ENCODE peak calls at places on chromosomes 11 and 22, in eight cellular contexts. One of them, this sample, is unnamed.

GRCh38 chr11:126917531-126918204 is 82.9 kb downstream of the KIRREL3 start:
- DNase-seq in BJ: peak
- DNase-seq in fibroblast of lung: peak
- DNase-seq in lower lobe of right lung: no peak
- DNase-seq in Caco-2: no peak
- DNase-seq in CD8-positive, alpha-beta T cell: no peak
- DNase-seq in uterus: no peak
- DNase-seq in HCT116: no peak
- DNase-seq in this sample: peak

GRCh38 chr22:19820880-19821522 is 33.7 kb downstream of the GNB1L start:
- DNase-seq in uterus: no peak
- DNase-seq in lower lobe of right lung: peak
- DNase-seq in CD8-positive, alpha-beta T cell: no peak
- DNase-seq in HCT116: no peak
- DNase-seq in Caco-2: no peak
- DNase-seq in BJ: no peak
- DNase-seq in fibroblast of lung: no peak
- DNase-seq in this sample: no peak

GRCh38 chr11:75313457-75314272 is 37.8 kb downstream of the ARRB1 start:
- DNase-seq in HCT116: no peak
- DNase-seq in uterus: peak
- DNase-seq in Caco-2: no peak
- DNase-seq in lower lobe of right lung: peak
- DNase-seq in BJ: peak
- DNase-seq in fibroblast of lung: peak
- DNase-seq in CD8-positive, alpha-beta T cell: no peak
- DNase-seq in this sample: peak

GRCh38 chr22:36027960-36028645 is 521 bp downstream of the RBFOX2 start:
- DNase-seq in HCT116: no peak
- DNase-seq in CD8-positive, alpha-beta T cell: peak
- DNase-seq in fibroblast of lung: no peak
- DNase-seq in lower lobe of right lung: no peak
- DNase-seq in BJ: no peak
- DNase-seq in Caco-2: peak
- DNase-seq in uterus: no peak
- DNase-seq in this sample: no peak

GRCh38 chr22:43540570-43540969 is 128.8 kb downstream of the MPPED1 start:
- DNase-seq in fibroblast of lung: no peak
- DNase-seq in BJ: no peak
- DNase-seq in Caco-2: no peak
- DNase-seq in lower lobe of right lung: no peak
- DNase-seq in HCT116: no peak
- DNase-seq in uterus: no peak
- DNase-seq in CD8-positive, alpha-beta T cell: no peak
- DNase-seq in this sample: no peak

GRCh38 chr11:106327134-106327533 is 249.7 kb downstream of the AASDHPPT start:
- DNase-seq in HCT116: no peak
- DNase-seq in uterus: no peak
- DNase-seq in lower lobe of right lung: no peak
- DNase-seq in CD8-positive, alpha-beta T cell: no peak
- DNase-seq in BJ: no peak
- DNase-seq in fibroblast of lung: no peak
- DNase-seq in Caco-2: no peak
- DNase-seq in this sample: no peak

GRCh38 chr11:23288001-23288783 is 427.9 kb upstream of the CCDC179 start:
- DNase-seq in fibroblast of lung: peak
- DNase-seq in uterus: no peak
- DNase-seq in HCT116: no peak
- DNase-seq in CD8-positive, alpha-beta T cell: no peak
- DNase-seq in Caco-2: no peak
- DNase-seq in BJ: peak
- DNase-seq in lower lobe of right lung: no peak
- DNase-seq in this sample: peak

GRCh38 chr11:130470832-130471706 is 22.6 kb downstream of the ADAMTS15 start:
- DNase-seq in fibroblast of lung: no peak
- DNase-seq in BJ: no peak
- DNase-seq in HCT116: no peak
- DNase-seq in lower lobe of right lung: no peak
- DNase-seq in Caco-2: peak
- DNase-seq in uterus: no peak
- DNase-seq in CD8-positive, alpha-beta T cell: no peak
- DNase-seq in this sample: no peak

GRCh38 chr22:44451016-44451415 is 47.0 kb downstream of the RTL6 start:
- DNase-seq in uterus: no peak
- DNase-seq in lower lobe of right lung: no peak
- DNase-seq in CD8-positive, alpha-beta T cell: no peak
- DNase-seq in fibroblast of lung: no peak
- DNase-seq in BJ: no peak
- DNase-seq in Caco-2: no peak
- DNase-seq in HCT116: no peak
- DNase-seq in this sample: no peak

GRCh38 chr22:42428760-42429159 is 3.4 kb downstream of the NFAM1 start:
- DNase-seq in HCT116: no peak
- DNase-seq in BJ: no peak
- DNase-seq in CD8-positive, alpha-beta T cell: no peak
- DNase-seq in lower lobe of right lung: no peak
- DNase-seq in uterus: no peak
- DNase-seq in Caco-2: no peak
- DNase-seq in fibroblast of lung: no peak
- DNase-seq in this sample: no peak

GRCh38 chr22:41445171-41446056 is 1.2 kb downstream of the TOB2 start:
- DNase-seq in uterus: peak
- DNase-seq in BJ: no peak
- DNase-seq in fibroblast of lung: no peak
- DNase-seq in HCT116: no peak
- DNase-seq in lower lobe of right lung: peak
- DNase-seq in Caco-2: no peak
- DNase-seq in CD8-positive, alpha-beta T cell: peak
- DNase-seq in this sample: no peak

GRCh38 chr22:35835267-35835997 is 117.8 kb downstream of the APOL5 start:
- DNase-seq in BJ: no peak
- DNase-seq in HCT116: peak
- DNase-seq in Caco-2: no peak
- DNase-seq in lower lobe of right lung: no peak
- DNase-seq in fibroblast of lung: no peak
- DNase-seq in CD8-positive, alpha-beta T cell: no peak
- DNase-seq in uterus: no peak
- DNase-seq in this sample: no peak

GRCh38 chr11:65743928-65744698 is 23.5 kb upstream of the RNASEH2C start:
- DNase-seq in CD8-positive, alpha-beta T cell: no peak
- DNase-seq in lower lobe of right lung: no peak
- DNase-seq in HCT116: peak
- DNase-seq in BJ: no peak
- DNase-seq in fibroblast of lung: no peak
- DNase-seq in Caco-2: peak
- DNase-seq in uterus: no peak
- DNase-seq in this sample: no peak

GRCh38 chr11:33722579-33723234 is 13.5 kb downstream of the CD59 start:
- DNase-seq in fibroblast of lung: peak
- DNase-seq in Caco-2: no peak
- DNase-seq in BJ: no peak
- DNase-seq in uterus: no peak
- DNase-seq in lower lobe of right lung: no peak
- DNase-seq in HCT116: no peak
- DNase-seq in CD8-positive, alpha-beta T cell: no peak
- DNase-seq in this sample: no peak

GRCh38 chr11:94776351-94777321 is 8.5 kb downstream of the AMOTL1 start:
- DNase-seq in fibroblast of lung: peak
- DNase-seq in HCT116: no peak
- DNase-seq in CD8-positive, alpha-beta T cell: no peak
- DNase-seq in lower lobe of right lung: peak
- DNase-seq in BJ: no peak
- DNase-seq in Caco-2: peak
- DNase-seq in uterus: peak
- DNase-seq in this sample: no peak

GRCh38 chr11:132561937-132562336 is 970.4 kb downstream of the OPCML start:
- DNase-seq in Caco-2: no peak
- DNase-seq in lower lobe of right lung: no peak
- DNase-seq in BJ: no peak
- DNase-seq in CD8-positive, alpha-beta T cell: no peak
- DNase-seq in HCT116: no peak
- DNase-seq in uterus: no peak
- DNase-seq in fibroblast of lung: no peak
- DNase-seq in this sample: no peak

GRCh38 chr22:26124991-26125725 is 44.1 kb upstream of the SEZ6L start:
- DNase-seq in lower lobe of right lung: no peak
- DNase-seq in CD8-positive, alpha-beta T cell: no peak
- DNase-seq in fibroblast of lung: no peak
- DNase-seq in Caco-2: no peak
- DNase-seq in uterus: no peak
- DNase-seq in BJ: no peak
- DNase-seq in HCT116: no peak
- DNase-seq in this sample: no peak

DNA sequence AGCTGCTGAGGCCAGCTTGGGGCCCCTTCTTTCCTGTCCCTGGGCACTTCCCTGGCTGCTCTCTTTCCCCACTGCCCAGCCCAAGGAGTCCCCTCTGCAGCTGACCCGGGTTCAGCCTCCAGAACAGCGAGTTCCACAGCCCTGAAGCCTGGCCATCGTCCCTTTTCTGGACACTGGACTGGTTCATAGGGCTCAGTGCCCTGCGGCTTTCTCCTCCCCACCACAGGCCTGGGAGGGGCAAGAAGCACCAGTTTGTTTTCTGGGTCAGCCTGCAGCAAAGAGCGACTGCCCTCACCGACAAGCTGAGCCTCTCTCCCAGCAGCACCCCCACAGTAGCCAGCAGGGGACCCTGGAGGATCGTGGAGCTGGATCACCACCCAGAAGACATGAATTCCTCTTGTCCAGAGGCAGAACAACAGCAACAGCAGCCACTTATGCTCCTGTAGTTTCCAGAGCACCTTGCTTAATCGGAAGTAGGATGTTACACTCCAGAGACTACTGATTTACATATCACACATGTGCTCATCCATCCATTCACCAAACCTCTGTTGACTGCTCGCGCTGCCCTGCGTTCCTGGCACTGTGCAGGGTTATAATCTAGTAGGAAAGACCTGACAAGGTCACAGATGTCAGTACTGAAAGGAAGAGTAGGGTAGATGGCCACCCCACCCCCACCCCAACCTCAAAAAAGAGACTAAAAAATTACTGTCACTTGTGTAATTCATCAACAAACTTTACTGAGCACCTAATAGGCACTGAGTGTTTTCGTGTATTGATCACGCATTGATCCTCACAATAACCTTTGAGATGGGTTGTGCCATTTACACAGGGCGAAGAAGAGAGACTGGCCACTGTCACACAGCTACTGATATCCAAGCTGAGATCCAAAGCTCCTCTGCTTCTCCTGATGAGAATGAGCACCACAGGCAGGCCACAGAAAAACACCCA is 13.0 kb upstream of the CXCR5 start:
- DNase-seq in CD8-positive, alpha-beta T cell: no peak
- DNase-seq in uterus: peak
- DNase-seq in HCT116: no peak
- DNase-seq in fibroblast of lung: peak
- DNase-seq in lower lobe of right lung: no peak
- DNase-seq in BJ: no peak
- DNase-seq in Caco-2: no peak
- DNase-seq in this sample: no peak
- H3K4me3 ChIP-seq in CD8-positive, alpha-beta T cell: peak
- H3K4me3 ChIP-seq in uterus: peak
- H3K4me3 ChIP-seq in HCT116: no peak
- H3K4me3 ChIP-seq in fibroblast of lung: peak
- H3K4me3 ChIP-seq in lower lobe of right lung: peak
- H3K4me3 ChIP-seq in BJ: no peak
- H3K4me3 ChIP-seq in Caco-2: no peak
- H3K4me3 ChIP-seq in this sample: no peak

DNA sequence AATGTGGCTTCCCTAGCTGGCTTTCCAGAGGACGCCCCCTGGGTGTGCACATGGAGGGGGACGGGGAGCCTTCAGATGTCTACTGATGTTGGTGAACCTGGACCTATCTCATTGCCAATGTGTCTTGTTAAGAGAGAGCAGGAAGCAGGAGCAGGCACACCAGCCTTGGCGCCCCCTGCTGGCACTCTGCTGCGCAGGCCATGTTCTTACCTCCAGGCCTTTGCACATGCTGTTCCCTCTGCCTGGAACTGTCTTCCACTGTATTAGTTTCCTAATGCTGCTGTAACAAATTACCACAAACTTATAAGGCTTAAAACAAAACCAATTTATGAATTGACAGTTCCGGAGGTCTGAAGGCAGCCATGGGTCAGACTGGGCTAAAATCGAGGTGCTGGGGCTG is 23.6 kb upstream of the MN1 start:
- DNase-seq in fibroblast of lung: no peak
- DNase-seq in lower lobe of right lung: no peak
- DNase-seq in Caco-2: no peak
- DNase-seq in BJ: no peak
- DNase-seq in uterus: no peak
- DNase-seq in CD8-positive, alpha-beta T cell: no peak
- DNase-seq in HCT116: no peak
- DNase-seq in this sample: no peak
- TF ChIP-seq CTCF in fibroblast of lung: peak
- TF ChIP-seq CTCF in lower lobe of right lung: peak
- TF ChIP-seq CTCF in Caco-2: peak
- TF ChIP-seq CTCF in BJ: peak
- TF ChIP-seq CTCF in uterus: no peak
- TF ChIP-seq CTCF in CD8-positive, alpha-beta T cell: no peak
- TF ChIP-seq CTCF in HCT116: peak
- TF ChIP-seq CTCF in this sample: peak

GRCh38 chr22:22485524-22485923 is 23.0 kb downstream of the ZNF280B start:
- DNase-seq in lower lobe of right lung: no peak
- DNase-seq in Caco-2: no peak
- DNase-seq in HCT116: no peak
- DNase-seq in CD8-positive, alpha-beta T cell: no peak
- DNase-seq in BJ: no peak
- DNase-seq in uterus: no peak
- DNase-seq in fibroblast of lung: no peak
- DNase-seq in this sample: no peak

GRCh38 chr22:22480940-22481339 is 27.6 kb downstream of the ZNF280B start:
- DNase-seq in HCT116: no peak
- DNase-seq in BJ: no peak
- DNase-seq in CD8-positive, alpha-beta T cell: no peak
- DNase-seq in Caco-2: no peak
- DNase-seq in fibroblast of lung: no peak
- DNase-seq in lower lobe of right lung: no peak
- DNase-seq in uterus: no peak
- DNase-seq in this sample: no peak

GRCh38 chr22:22487059-22487458 is 21.5 kb downstream of the ZNF280B start:
- DNase-seq in uterus: no peak
- DNase-seq in Caco-2: no peak
- DNase-seq in lower lobe of right lung: no peak
- DNase-seq in fibroblast of lung: no peak
- DNase-seq in HCT116: no peak
- DNase-seq in BJ: no peak
- DNase-seq in CD8-positive, alpha-beta T cell: no peak
- DNase-seq in this sample: no peak

GRCh38 chr22:22486132-22486899 is 22.2 kb downstream of the ZNF280B start:
- DNase-seq in fibroblast of lung: no peak
- DNase-seq in BJ: no peak
- DNase-seq in lower lobe of right lung: no peak
- DNase-seq in CD8-positive, alpha-beta T cell: no peak
- DNase-seq in Caco-2: no peak
- DNase-seq in uterus: no peak
- DNase-seq in HCT116: no peak
- DNase-seq in this sample: no peak

GRCh38 chr22:22484023-22484422 is 24.5 kb downstream of the ZNF280B start:
- DNase-seq in CD8-positive, alpha-beta T cell: no peak
- DNase-seq in Caco-2: no peak
- DNase-seq in BJ: no peak
- DNase-seq in HCT116: no peak
- DNase-seq in lower lobe of right lung: no peak
- DNase-seq in uterus: no peak
- DNase-seq in fibroblast of lung: no peak
- DNase-seq in this sample: no peak
- H3K4me3 ChIP-seq in CD8-positive, alpha-beta T cell: no peak
- H3K4me3 ChIP-seq in Caco-2: no peak
- H3K4me3 ChIP-seq in BJ: no peak
- H3K4me3 ChIP-seq in HCT116: no peak
- H3K4me3 ChIP-seq in lower lobe of right lung: no peak
- H3K4me3 ChIP-seq in uterus: no peak
- H3K4me3 ChIP-seq in fibroblast of lung: no peak
- H3K4me3 ChIP-seq in this sample: no peak

GRCh38 chr11:128603752-128604472 is 16.6 kb upstream of the ETS1 start:
- DNase-seq in CD8-positive, alpha-beta T cell: no peak
- DNase-seq in uterus: no peak
- DNase-seq in fibroblast of lung: no peak
- DNase-seq in lower lobe of right lung: no peak
- DNase-seq in Caco-2: no peak
- DNase-seq in BJ: no peak
- DNase-seq in HCT116: no peak
- DNase-seq in this sample: no peak
- TF ChIP-seq CTCF in CD8-positive, alpha-beta T cell: no peak
- TF ChIP-seq CTCF in uterus: no peak
- TF ChIP-seq CTCF in fibroblast of lung: no peak
- TF ChIP-seq CTCF in lower lobe of right lung: no peak
- TF ChIP-seq CTCF in Caco-2: no peak
- TF ChIP-seq CTCF in BJ: no peak
- TF ChIP-seq CTCF in HCT116: no peak
- TF ChIP-seq CTCF in this sample: no peak

This sample was measured in HFF-Myc.